ENCODE peak calls at places on chromosome X, in five cellular contexts. One of them, this sample, is unnamed.

GRCh38 chrX:63275127-63275526 is 76.0 kb downstream of the SPIN4 start:
- DNase-seq in HepG2: peak
- DNase-seq in stomach: no peak
- DNase-seq in transverse colon: peak
- DNase-seq in K562: peak
- DNase-seq in this sample: no peak

GRCh38 chrX:42714981-42715688 is 62.8 kb downstream of the PPP1R2C start:
- DNase-seq in HepG2: peak
- DNase-seq in stomach: peak
- DNase-seq in transverse colon: peak
- DNase-seq in K562: no peak
- DNase-seq in this sample: peak

GRCh38 chrX:131633285-131633917 is 89.5 kb downstream of the OR13H1 start:
- DNase-seq in HepG2: peak
- DNase-seq in stomach: peak
- DNase-seq in transverse colon: peak
- DNase-seq in K562: peak
- DNase-seq in this sample: peak

GRCh38 chrX:115339441-115340025 is 50.0 kb downstream of the LUZP4 start:
- DNase-seq in HepG2: no peak
- DNase-seq in stomach: no peak
- DNase-seq in transverse colon: no peak
- DNase-seq in K562: no peak
- DNase-seq in this sample: no peak

GRCh38 chrX:42398967-42399631 is 378.9 kb downstream of the PPP1R2C start:
- DNase-seq in HepG2: no peak
- DNase-seq in stomach: no peak
- DNase-seq in transverse colon: no peak
- DNase-seq in K562: no peak
- DNase-seq in this sample: no peak

GRCh38 chrX:152072236-152072635 is 66.1 kb downstream of the MAGEA10 start:
- DNase-seq in HepG2: peak
- DNase-seq in stomach: no peak
- DNase-seq in transverse colon: no peak
- DNase-seq in K562: peak
- DNase-seq in this sample: no peak

GRCh38 chrX:31435592-31435991 is 363.8 kb upstream of the FTHL17 start:
- DNase-seq in HepG2: no peak
- DNase-seq in stomach: no peak
- DNase-seq in transverse colon: peak
- DNase-seq in K562: no peak
- DNase-seq in this sample: no peak

GRCh38 chrX:38879631-38880220 is 78.5 kb downstream of the MID1IP1 start:
- DNase-seq in HepG2: no peak
- DNase-seq in stomach: peak
- DNase-seq in transverse colon: peak
- DNase-seq in K562: no peak
- DNase-seq in this sample: peak

GRCh38 chrX:96407043-96407442 is 277.6 kb upstream of the DIAPH2 start:
- DNase-seq in HepG2: peak
- DNase-seq in stomach: peak
- DNase-seq in transverse colon: peak
- DNase-seq in K562: no peak
- DNase-seq in this sample: no peak

GRCh38 chrX:132373610-132374009 is 115.2 kb downstream of the MBNL3 start:
- DNase-seq in HepG2: no peak
- DNase-seq in stomach: no peak
- DNase-seq in transverse colon: no peak
- DNase-seq in K562: no peak
- DNase-seq in this sample: no peak

GRCh38 chrX:8845060-8845459 is 43.9 kb upstream of the FAM9A start:
- DNase-seq in HepG2: no peak
- DNase-seq in stomach: no peak
- DNase-seq in transverse colon: no peak
- DNase-seq in K562: peak
- DNase-seq in this sample: no peak

GRCh38 chrX:19272452-19272851 is 71.3 kb upstream of the PDHA1 start:
- DNase-seq in HepG2: no peak
- DNase-seq in stomach: no peak
- DNase-seq in transverse colon: no peak
- DNase-seq in K562: no peak
- DNase-seq in this sample: no peak

GRCh38 chrX:68721991-68722860 is 74.8 kb downstream of the STARD8 start:
- DNase-seq in HepG2: no peak
- DNase-seq in stomach: peak
- DNase-seq in transverse colon: no peak
- DNase-seq in K562: no peak
- DNase-seq in this sample: peak

GRCh38 chrX:48493890-48494364 is 14.9 kb upstream of the PORCN start:
- DNase-seq in HepG2: peak
- DNase-seq in stomach: peak
- DNase-seq in transverse colon: no peak
- DNase-seq in K562: peak
- DNase-seq in this sample: no peak

GRCh38 chrX:133570549-133570948 is 155.3 kb upstream of the GPC4 start:
- DNase-seq in HepG2: no peak
- DNase-seq in stomach: no peak
- DNase-seq in transverse colon: no peak
- DNase-seq in K562: no peak
- DNase-seq in this sample: no peak

GRCh38 chrX:18377802-18378201 is 23.3 kb upstream of the SCML2 start:
- DNase-seq in HepG2: peak
- DNase-seq in stomach: peak
- DNase-seq in transverse colon: peak
- DNase-seq in K562: peak
- DNase-seq in this sample: no peak

GRCh38 chrX:148609766-148610698 is 109.6 kb downstream of the AFF2 start:
- DNase-seq in HepG2: no peak
- DNase-seq in stomach: no peak
- DNase-seq in transverse colon: no peak
- DNase-seq in K562: no peak
- DNase-seq in this sample: no peak
- TF ChIP-seq EP300 in HepG2: no peak
- TF ChIP-seq EP300 in stomach: no peak
- TF ChIP-seq EP300 in transverse colon: no peak
- TF ChIP-seq EP300 in K562: no peak
- TF ChIP-seq EP300 in this sample: no peak

DNA sequence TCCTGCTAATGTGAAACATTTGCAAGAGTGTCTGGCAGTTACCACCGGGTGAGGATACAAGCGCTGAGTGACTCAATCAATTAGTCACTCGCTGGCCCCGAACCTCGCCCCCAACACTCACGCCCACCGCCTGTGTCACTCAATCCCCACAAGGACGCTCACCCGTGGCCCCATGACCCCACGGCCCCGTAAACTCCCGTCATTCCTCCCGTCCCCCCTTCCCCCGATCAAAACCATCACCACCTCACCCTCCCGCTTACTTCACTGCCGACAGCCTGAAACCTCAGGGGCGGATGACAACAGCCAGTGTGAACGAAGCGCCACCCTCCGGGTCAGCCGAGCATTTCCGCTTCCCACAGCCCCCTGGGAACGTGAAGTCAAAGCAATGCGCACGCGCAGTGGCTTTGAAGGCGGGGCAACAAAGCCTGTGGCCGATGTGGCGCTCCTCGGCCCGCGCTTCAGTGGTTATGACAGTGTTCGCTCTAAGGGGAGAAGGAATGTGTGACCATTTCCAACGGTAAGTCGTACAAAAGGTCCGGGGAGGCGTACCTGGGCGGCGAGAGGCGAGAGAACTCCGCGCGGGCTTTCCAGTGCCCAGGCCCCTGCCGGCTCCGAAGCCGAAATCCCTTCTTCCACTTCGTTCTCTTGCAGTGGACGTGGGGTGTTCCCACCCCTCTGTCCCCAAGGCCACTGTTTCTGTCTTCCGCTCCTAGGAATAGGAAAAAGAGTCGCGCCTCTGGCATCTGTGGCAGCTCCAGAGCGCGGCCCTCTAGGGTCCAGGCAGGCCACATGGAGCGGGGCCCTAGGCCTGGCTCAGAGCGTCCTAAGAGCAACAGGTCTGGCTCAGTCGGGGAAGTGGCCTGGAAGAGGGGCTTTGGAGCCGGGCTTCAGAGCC is at the start of gene ZNF674:
- DNase-seq in HepG2: peak
- DNase-seq in stomach: peak
- DNase-seq in transverse colon: peak
- DNase-seq in K562: peak
- DNase-seq in this sample: peak
- TF ChIP-seq POLR2AphosphoS5 in HepG2: peak
- TF ChIP-seq POLR2AphosphoS5 in stomach: peak
- TF ChIP-seq POLR2AphosphoS5 in transverse colon: peak
- TF ChIP-seq POLR2AphosphoS5 in K562: no peak
- TF ChIP-seq POLR2AphosphoS5 in this sample: peak

GRCh38 chrX:13703135-13703534 is 14.2 kb downstream of the RAB9A start:
- DNase-seq in HepG2: no peak
- DNase-seq in stomach: no peak
- DNase-seq in transverse colon: no peak
- DNase-seq in K562: no peak
- DNase-seq in this sample: no peak

GRCh38 chrX:13699183-13699826 is 10.4 kb downstream of the RAB9A start:
- DNase-seq in HepG2: no peak
- DNase-seq in stomach: peak
- DNase-seq in transverse colon: peak
- DNase-seq in K562: peak
- DNase-seq in this sample: no peak

GRCh38 chrX:13703589-13703988 is 14.7 kb downstream of the RAB9A start:
- DNase-seq in HepG2: no peak
- DNase-seq in stomach: no peak
- DNase-seq in transverse colon: no peak
- DNase-seq in K562: no peak
- DNase-seq in this sample: no peak

GRCh38 chrX:13700380-13700779 is 11.5 kb downstream of the RAB9A start:
- DNase-seq in HepG2: no peak
- DNase-seq in stomach: no peak
- DNase-seq in transverse colon: no peak
- DNase-seq in K562: no peak
- DNase-seq in this sample: no peak

DNA sequence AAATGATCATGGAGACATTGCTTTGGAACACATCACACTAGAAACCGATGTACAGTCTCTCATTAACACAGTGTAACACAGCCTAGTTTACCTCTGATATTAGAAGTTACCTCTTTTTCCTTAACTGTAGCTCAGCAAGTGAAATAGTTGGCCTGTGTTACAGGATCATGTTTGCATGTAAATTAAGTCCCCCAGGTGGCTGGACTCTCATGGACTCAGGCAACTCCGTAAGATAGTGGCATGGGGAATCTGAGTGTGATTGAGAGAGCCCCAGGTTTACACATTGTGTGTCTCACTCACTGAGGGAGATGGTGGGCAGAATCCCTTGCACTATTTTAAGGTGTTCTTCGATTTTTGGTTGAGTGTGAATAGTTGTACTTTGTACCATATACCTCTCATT is 13.5 kb downstream of the RAB9A start:
- DNase-seq in HepG2: no peak
- DNase-seq in stomach: no peak
- DNase-seq in transverse colon: no peak
- DNase-seq in K562: no peak
- DNase-seq in this sample: no peak
- TF ChIP-seq POLR2A in HepG2: no peak
- TF ChIP-seq POLR2A in stomach: no peak
- TF ChIP-seq POLR2A in transverse colon: no peak
- TF ChIP-seq POLR2A in K562: no peak
- TF ChIP-seq POLR2A in this sample: no peak

DNA sequence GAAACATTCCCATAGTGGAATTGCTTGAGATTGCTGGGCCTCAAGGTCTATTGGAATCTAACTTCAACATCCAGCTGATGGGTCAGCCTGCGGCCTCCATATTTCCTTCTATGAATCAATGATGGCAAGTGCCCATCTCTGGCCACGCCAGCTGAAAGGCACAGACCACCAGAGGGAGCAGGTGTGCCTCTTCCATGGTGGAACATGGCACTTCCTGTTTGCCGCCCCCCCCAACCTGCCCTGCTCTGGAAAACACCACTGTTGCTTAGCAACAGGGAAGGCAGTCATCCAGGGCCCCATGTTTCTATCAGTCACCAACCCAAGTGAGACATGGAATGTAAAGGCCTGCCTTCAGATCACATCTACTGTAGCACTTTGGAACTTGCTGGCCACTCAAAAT is 11.6 kb downstream of the PAGE4 start:
- DNase-seq in HepG2: peak
- DNase-seq in stomach: peak
- DNase-seq in transverse colon: peak
- DNase-seq in K562: peak
- DNase-seq in this sample: no peak
- TF ChIP-seq EP300 in HepG2: no peak
- TF ChIP-seq EP300 in stomach: no peak
- TF ChIP-seq EP300 in transverse colon: no peak
- TF ChIP-seq EP300 in K562: no peak
- TF ChIP-seq EP300 in this sample: no peak

GRCh38 chrX:386239-386767 is 404 bp downstream of the PPP2R3B start:
- DNase-seq in HepG2: no peak
- DNase-seq in stomach: no peak
- DNase-seq in transverse colon: no peak
- DNase-seq in K562: no peak
- DNase-seq in this sample: no peak
- TF ChIP-seq POLR2AphosphoS5 in HepG2: no peak
- TF ChIP-seq POLR2AphosphoS5 in stomach: no peak
- TF ChIP-seq POLR2AphosphoS5 in transverse colon: no peak
- TF ChIP-seq POLR2AphosphoS5 in K562: no peak
- TF ChIP-seq POLR2AphosphoS5 in this sample: no peak

DNA sequence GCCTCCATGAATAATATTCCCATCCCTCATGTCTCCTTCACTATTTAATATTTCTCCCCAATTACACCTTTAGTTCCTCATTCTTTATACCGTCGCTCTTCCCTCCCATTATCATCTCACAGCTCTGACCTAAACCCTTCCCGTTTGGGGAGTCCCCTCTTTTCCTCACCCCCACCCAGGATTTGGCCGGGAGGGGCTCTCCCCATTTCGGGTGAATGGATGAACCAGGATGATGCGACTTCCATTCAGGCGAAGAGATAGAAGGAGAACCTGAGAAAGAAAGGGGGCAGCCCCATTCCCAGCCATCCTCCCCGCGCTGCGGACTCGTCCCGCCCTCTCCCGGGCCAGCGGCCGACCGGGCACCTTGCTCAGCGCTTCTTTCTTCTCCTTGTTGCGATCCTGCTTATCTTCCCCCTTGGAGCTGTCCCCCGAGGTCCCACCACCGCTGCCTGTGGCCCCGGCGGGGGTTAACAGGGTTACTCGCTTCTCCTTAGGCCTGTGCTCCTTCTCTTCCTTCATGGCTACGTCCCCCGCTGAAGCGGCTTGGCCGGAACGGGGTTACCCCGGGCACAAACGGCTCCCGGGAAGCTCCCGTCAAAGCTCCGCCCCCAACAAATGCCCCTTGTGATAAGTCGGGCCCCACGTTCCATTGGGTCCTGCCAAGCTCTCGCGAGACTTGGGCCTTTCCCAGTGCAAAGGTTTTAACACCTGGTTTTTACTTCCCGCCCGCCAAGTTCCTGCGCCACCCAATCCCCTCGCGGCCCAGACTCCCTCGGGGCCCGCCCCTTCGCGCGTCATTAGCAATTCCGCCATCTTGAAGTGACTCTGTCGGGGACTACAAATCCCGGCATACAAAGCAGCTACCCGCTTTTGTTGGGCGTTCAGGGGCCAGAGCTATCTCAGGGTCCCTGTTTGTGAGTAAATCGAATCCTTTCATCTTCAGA is at the start of gene UPF3B:
- DNase-seq in HepG2: peak
- DNase-seq in stomach: peak
- DNase-seq in transverse colon: peak
- DNase-seq in K562: peak
- DNase-seq in this sample: peak
- TF ChIP-seq POLR2A in HepG2: peak
- TF ChIP-seq POLR2A in stomach: no peak
- TF ChIP-seq POLR2A in transverse colon: peak
- TF ChIP-seq POLR2A in K562: peak
- TF ChIP-seq POLR2A in this sample: peak

This sample was measured in sigmoid colon.